ENCODE peak calls at places on chromosomes 3 and 15, in six cellular contexts. One of them, this sample, is unnamed. For H3K4me1, the result is how much of the 10 kb centered on the place peaks cover.

GRCh38 chr3:142646020-142646783 is 50.0 kb downstream of the PLS1 start:
- DNase-seq in PC-3: no peak
- DNase-seq in psoas muscle: no peak
- DNase-seq in H9: no peak
- DNase-seq in cardiac muscle cell: no peak
- DNase-seq in upper lobe of left lung: no peak
- DNase-seq in this sample: peak

GRCh38 chr3:140537075-140537474 is 140.8 kb upstream of the TRIM42 start:
- DNase-seq in PC-3: no peak
- DNase-seq in psoas muscle: no peak
- DNase-seq in H9: no peak
- DNase-seq in cardiac muscle cell: no peak
- DNase-seq in upper lobe of left lung: no peak
- DNase-seq in this sample: no peak

GRCh38 chr3:151639096-151639740 is 94.5 kb upstream of the AADACL2 start:
- DNase-seq in PC-3: no peak
- DNase-seq in psoas muscle: no peak
- DNase-seq in H9: no peak
- DNase-seq in cardiac muscle cell: no peak
- DNase-seq in upper lobe of left lung: no peak
- DNase-seq in this sample: no peak

GRCh38 chr15:36358094-36358961 is 221.1 kb upstream of the CDIN1 start:
- DNase-seq in PC-3: peak
- DNase-seq in psoas muscle: no peak
- DNase-seq in H9: no peak
- DNase-seq in cardiac muscle cell: peak
- DNase-seq in upper lobe of left lung: no peak
- DNase-seq in this sample: peak

GRCh38 chr3:105676621-105677300 is 192.1 kb downstream of the CBLB start:
- DNase-seq in PC-3: no peak
- DNase-seq in psoas muscle: no peak
- DNase-seq in H9: no peak
- DNase-seq in cardiac muscle cell: no peak
- DNase-seq in upper lobe of left lung: no peak
- DNase-seq in this sample: no peak

GRCh38 chr15:36495464-36495863 is 84.0 kb upstream of the CDIN1 start:
- DNase-seq in PC-3: no peak
- DNase-seq in psoas muscle: no peak
- DNase-seq in H9: no peak
- DNase-seq in cardiac muscle cell: no peak
- DNase-seq in upper lobe of left lung: no peak
- DNase-seq in this sample: no peak

GRCh38 chr15:88344786-88345185 is 88.2 kb upstream of the NTRK3 start:
- DNase-seq in PC-3: no peak
- DNase-seq in psoas muscle: no peak
- DNase-seq in H9: no peak
- DNase-seq in cardiac muscle cell: no peak
- DNase-seq in upper lobe of left lung: no peak
- DNase-seq in this sample: no peak

GRCh38 chr3:81931265-81931664 is 169.8 kb upstream of the GBE1 start:
- DNase-seq in PC-3: no peak
- DNase-seq in psoas muscle: no peak
- DNase-seq in H9: no peak
- DNase-seq in cardiac muscle cell: no peak
- DNase-seq in upper lobe of left lung: no peak
- DNase-seq in this sample: no peak

GRCh38 chr3:143830063-143830462 is 18.2 kb downstream of the SLC9A9 start:
- DNase-seq in PC-3: peak
- DNase-seq in psoas muscle: no peak
- DNase-seq in H9: no peak
- DNase-seq in cardiac muscle cell: no peak
- DNase-seq in upper lobe of left lung: no peak
- DNase-seq in this sample: no peak

GRCh38 chr3:135134717-135135116 is 339.7 kb downstream of the EPHB1 start:
- DNase-seq in PC-3: no peak
- DNase-seq in psoas muscle: no peak
- DNase-seq in H9: no peak
- DNase-seq in cardiac muscle cell: no peak
- DNase-seq in upper lobe of left lung: no peak
- DNase-seq in this sample: no peak

GRCh38 chr3:105528956-105529355 is 162.2 kb downstream of the ALCAM start:
- DNase-seq in PC-3: no peak
- DNase-seq in psoas muscle: no peak
- DNase-seq in H9: no peak
- DNase-seq in cardiac muscle cell: no peak
- DNase-seq in upper lobe of left lung: no peak
- DNase-seq in this sample: no peak

GRCh38 chr3:40574661-40575060 is 49.9 kb downstream of the ZNF621 start:
- DNase-seq in PC-3: no peak
- DNase-seq in psoas muscle: no peak
- DNase-seq in H9: no peak
- DNase-seq in cardiac muscle cell: peak
- DNase-seq in upper lobe of left lung: peak
- DNase-seq in this sample: no peak

GRCh38 chr3:15314276-15314675 is 18.1 kb downstream of the SH3BP5 start:
- DNase-seq in PC-3: no peak
- DNase-seq in psoas muscle: no peak
- DNase-seq in H9: no peak
- DNase-seq in cardiac muscle cell: no peak
- DNase-seq in upper lobe of left lung: no peak
- DNase-seq in this sample: no peak

GRCh38 chr3:14492948-14493881 is 46.9 kb downstream of the GRIP2 start:
- DNase-seq in PC-3: no peak
- DNase-seq in psoas muscle: peak
- DNase-seq in H9: no peak
- DNase-seq in cardiac muscle cell: no peak
- DNase-seq in upper lobe of left lung: no peak
- DNase-seq in this sample: no peak

GRCh38 chr3:37194533-37194932 is 20.2 kb upstream of the LRRFIP2 start:
- DNase-seq in PC-3: no peak
- DNase-seq in psoas muscle: no peak
- DNase-seq in H9: no peak
- DNase-seq in cardiac muscle cell: no peak
- DNase-seq in upper lobe of left lung: no peak
- DNase-seq in this sample: no peak

GRCh38 chr15:33848011-33848410 is 120.3 kb upstream of the CHRM5 start:
- DNase-seq in PC-3: no peak
- DNase-seq in psoas muscle: no peak
- DNase-seq in H9: no peak
- DNase-seq in cardiac muscle cell: no peak
- DNase-seq in upper lobe of left lung: no peak
- DNase-seq in this sample: no peak

GRCh38 chr3:178500631-178501030 is 35.6 kb upstream of the KCNMB2 start:
- DNase-seq in PC-3: peak
- DNase-seq in psoas muscle: no peak
- DNase-seq in H9: no peak
- DNase-seq in cardiac muscle cell: no peak
- DNase-seq in upper lobe of left lung: no peak
- DNase-seq in this sample: no peak

GRCh38 chr3:172749201-172749965 is 1.1 kb upstream of the ECT2 start:
- DNase-seq in PC-3: peak
- DNase-seq in psoas muscle: no peak
- DNase-seq in H9: no peak
- DNase-seq in cardiac muscle cell: peak
- DNase-seq in upper lobe of left lung: no peak
- DNase-seq in this sample: peak

GRCh38 chr3:79011821-79012529 is 755.8 kb downstream of the ROBO1 start:
- DNase-seq in PC-3: no peak
- DNase-seq in psoas muscle: peak
- DNase-seq in H9: no peak
- DNase-seq in cardiac muscle cell: no peak
- DNase-seq in upper lobe of left lung: no peak
- DNase-seq in this sample: no peak

GRCh38 chr15:72382146-72382545 is 6.3 kb upstream of the HEXA start:
- DNase-seq in PC-3: peak
- DNase-seq in psoas muscle: no peak
- DNase-seq in H9: no peak
- DNase-seq in cardiac muscle cell: peak
- DNase-seq in upper lobe of left lung: no peak
- DNase-seq in this sample: no peak

GRCh38 chr15:65902373-65902772 is 33.1 kb downstream of the RAB11A start:
- DNase-seq in PC-3: peak
- DNase-seq in psoas muscle: peak
- DNase-seq in H9: peak
- DNase-seq in cardiac muscle cell: no peak
- DNase-seq in upper lobe of left lung: no peak
- DNase-seq in this sample: peak

GRCh38 chr3:3189961-3190360 is 10.5 kb upstream of the CRBN start:
- DNase-seq in PC-3: no peak
- DNase-seq in psoas muscle: no peak
- DNase-seq in H9: no peak
- DNase-seq in cardiac muscle cell: peak
- DNase-seq in upper lobe of left lung: no peak
- DNase-seq in this sample: no peak

GRCh38 chr15:34217587-34218225 is 7.1 kb upstream of the EMC4 start:
- DNase-seq in PC-3: peak
- DNase-seq in psoas muscle: no peak
- DNase-seq in H9: no peak
- DNase-seq in cardiac muscle cell: no peak
- DNase-seq in upper lobe of left lung: no peak
- DNase-seq in this sample: peak

GRCh38 chr3:5294360-5294759 is 106.9 kb downstream of the EDEM1 start:
- DNase-seq in PC-3: peak
- DNase-seq in psoas muscle: no peak
- DNase-seq in H9: no peak
- DNase-seq in cardiac muscle cell: no peak
- DNase-seq in upper lobe of left lung: no peak
- DNase-seq in this sample: peak

GRCh38 chr3:98801042-98801747 is 38.1 kb downstream of the ST3GAL6 start:
- DNase-seq in PC-3: no peak
- DNase-seq in psoas muscle: no peak
- DNase-seq in H9: no peak
- DNase-seq in cardiac muscle cell: no peak
- DNase-seq in upper lobe of left lung: no peak
- DNase-seq in this sample: no peak
- TF ChIP-seq CTCF in PC-3: peak
- TF ChIP-seq CTCF in psoas muscle: no peak
- TF ChIP-seq CTCF in H9: peak
- TF ChIP-seq CTCF in cardiac muscle cell: peak
- TF ChIP-seq CTCF in upper lobe of left lung: no peak
- TF ChIP-seq CTCF in this sample: peak

GRCh38 chr3:46067401-46067800 is 40.1 kb upstream of the XCR1 start:
- DNase-seq in PC-3: no peak
- DNase-seq in psoas muscle: no peak
- DNase-seq in H9: no peak
- DNase-seq in cardiac muscle cell: no peak
- DNase-seq in upper lobe of left lung: no peak
- DNase-seq in this sample: no peak
- H3K4me1 ChIP-seq in PC-3: under half
- H3K4me1 ChIP-seq in psoas muscle: half or more
- H3K4me1 ChIP-seq in H9: under half
- H3K4me1 ChIP-seq in cardiac muscle cell: under half
- H3K4me1 ChIP-seq in upper lobe of left lung: under half
- H3K4me1 ChIP-seq in this sample: under half

DNA sequence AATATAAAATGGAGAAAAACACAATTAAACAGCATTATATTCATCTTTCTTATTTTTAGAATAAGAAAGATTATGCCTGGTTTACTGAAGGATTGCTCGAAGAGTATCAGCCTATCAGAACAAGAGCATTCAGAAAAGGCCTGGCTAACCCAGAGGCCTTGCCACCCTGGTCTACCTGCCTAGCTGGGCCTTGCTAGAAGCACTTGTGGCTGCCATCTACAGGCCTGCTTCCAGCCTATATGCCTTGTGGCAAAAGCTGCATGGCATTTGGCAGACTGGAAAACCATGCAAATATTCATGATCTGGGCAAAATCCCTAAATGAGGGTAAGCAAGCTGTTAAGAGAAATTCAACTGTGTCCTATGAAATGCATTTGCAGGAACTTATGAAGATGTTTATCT is 9.3 kb upstream of the ATP13A4 start:
- DNase-seq in PC-3: peak
- DNase-seq in psoas muscle: no peak
- DNase-seq in H9: peak
- DNase-seq in cardiac muscle cell: peak
- DNase-seq in upper lobe of left lung: no peak
- DNase-seq in this sample: no peak
- TF ChIP-seq CTCF in PC-3: peak
- TF ChIP-seq CTCF in psoas muscle: no peak
- TF ChIP-seq CTCF in H9: peak
- TF ChIP-seq CTCF in cardiac muscle cell: no peak
- TF ChIP-seq CTCF in upper lobe of left lung: no peak
- TF ChIP-seq CTCF in this sample: peak

GRCh38 chr3:129015388-129016105 is 14.4 kb downstream of the EFCC1 start:
- DNase-seq in PC-3: no peak
- DNase-seq in psoas muscle: no peak
- DNase-seq in H9: no peak
- DNase-seq in cardiac muscle cell: peak
- DNase-seq in upper lobe of left lung: no peak
- DNase-seq in this sample: no peak

GRCh38 chr3:129016366-129016724 is 15.2 kb downstream of the EFCC1 start:
- DNase-seq in PC-3: peak
- DNase-seq in psoas muscle: no peak
- DNase-seq in H9: no peak
- DNase-seq in cardiac muscle cell: no peak
- DNase-seq in upper lobe of left lung: no peak
- DNase-seq in this sample: no peak

GRCh38 chr3:129014793-129015345 is 13.8 kb downstream of the EFCC1 start:
- DNase-seq in PC-3: no peak
- DNase-seq in psoas muscle: no peak
- DNase-seq in H9: no peak
- DNase-seq in cardiac muscle cell: no peak
- DNase-seq in upper lobe of left lung: no peak
- DNase-seq in this sample: no peak

GRCh38 chr3:129013491-129013891 is 12.4 kb downstream of the EFCC1 start:
- DNase-seq in PC-3: no peak
- DNase-seq in psoas muscle: no peak
- DNase-seq in H9: no peak
- DNase-seq in cardiac muscle cell: no peak
- DNase-seq in upper lobe of left lung: no peak
- DNase-seq in this sample: peak

DNA sequence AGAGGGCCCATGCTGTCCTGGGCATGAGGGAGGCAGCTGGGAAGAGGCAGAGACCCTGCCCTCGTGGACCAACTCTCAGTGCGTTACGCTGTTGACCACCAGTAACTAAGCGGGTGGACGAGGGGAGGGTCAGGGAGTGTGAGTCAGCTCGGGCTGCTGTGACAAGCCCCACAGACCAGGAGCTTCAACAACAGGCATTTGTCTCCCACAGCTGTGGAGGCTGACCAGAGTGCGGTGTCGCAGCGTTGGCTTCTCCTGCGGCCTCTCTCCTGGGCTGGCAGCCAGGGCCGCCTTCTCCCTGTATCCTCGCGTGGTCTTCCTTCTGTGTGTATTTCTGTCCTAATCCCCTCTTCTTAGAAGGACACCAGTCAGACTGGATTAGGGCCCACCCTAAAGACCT is 13.0 kb downstream of the EFCC1 start:
- DNase-seq in PC-3: no peak
- DNase-seq in psoas muscle: no peak
- DNase-seq in H9: no peak
- DNase-seq in cardiac muscle cell: no peak
- DNase-seq in upper lobe of left lung: no peak
- DNase-seq in this sample: no peak
- H3K4me1 ChIP-seq in PC-3: under half
- H3K4me1 ChIP-seq in psoas muscle: under half
- H3K4me1 ChIP-seq in H9: under half
- H3K4me1 ChIP-seq in cardiac muscle cell: under half
- H3K4me1 ChIP-seq in upper lobe of left lung: half or more
- H3K4me1 ChIP-seq in this sample: under half